ENCODE peak calls at places on chromosome 20, in five cellular contexts. P is mammary epithelial cell, M is left ventricle myocardium inferior, I is esophagus squamous epithelium, G is cardiac fibroblast. E is an unnamed sample.
A peak's percentile ranks its signal among the peaks of the same experiment; 100 is the strongest.

GRCh38 chr20:4519530-4519929 is 202.2 kb upstream of the PRND start:
- DNase-seq in M (no peak), I (no peak), P (peak; percentile 11), G (no peak), E (no peak)

GRCh38 chr20:39800548-39800947 is 838.4 kb downstream of the DHX35 start:
- DNase-seq in I (no peak), G (peak; percentile 69), M (peak; percentile 56), P (peak; percentile 80), E (peak; percentile 82)

GRCh38 chr20:39038047-39038446 is 75.9 kb downstream of the DHX35 start:
- DNase-seq in G (no peak), M (no peak), I (no peak), P (no peak), E (no peak)

GRCh38 chr20:44070139-44070900 is 116.7 kb downstream of the JPH2 start:
- DNase-seq in P (no peak), M (no peak), G (no peak), I (no peak), E (no peak)

GRCh38 chr20:4434681-4435080 is 287.0 kb upstream of the PRND start:
- DNase-seq in I (no peak), M (no peak), P (no peak), G (no peak), E (no peak)

GRCh38 chr20:38460040-38460623 is 12.5 kb upstream of the RALGAPB start:
- DNase-seq in I (no peak), G (peak; percentile 92), P (peak; percentile 88), M (no peak), E (peak; percentile 88)

GRCh38 chr20:8132632-8133587 is 844 bp downstream of the PLCB1 start:
- DNase-seq in I (no peak), M (peak; percentile 28), P (peak; percentile 28), G (peak; percentile 44), E (no peak)

GRCh38 chr20:35305682-35306556 is 13.7 kb upstream of the FAM83C start:
- DNase-seq in P (peak; percentile 100), M (no peak), G (peak; percentile 95), I (peak; percentile 17), E (peak; percentile 100)

GRCh38 chr20:38320221-38320620 is 16.3 kb downstream of the BPI start:
- DNase-seq in M (no peak), I (no peak), P (no peak), G (no peak), E (no peak)

GRCh38 chr20:38337561-38338140 is 8.6 kb upstream of the LBP start:
- DNase-seq in M (no peak), G (peak; percentile 21), P (peak; percentile 14), I (no peak), E (no peak)

DNA sequence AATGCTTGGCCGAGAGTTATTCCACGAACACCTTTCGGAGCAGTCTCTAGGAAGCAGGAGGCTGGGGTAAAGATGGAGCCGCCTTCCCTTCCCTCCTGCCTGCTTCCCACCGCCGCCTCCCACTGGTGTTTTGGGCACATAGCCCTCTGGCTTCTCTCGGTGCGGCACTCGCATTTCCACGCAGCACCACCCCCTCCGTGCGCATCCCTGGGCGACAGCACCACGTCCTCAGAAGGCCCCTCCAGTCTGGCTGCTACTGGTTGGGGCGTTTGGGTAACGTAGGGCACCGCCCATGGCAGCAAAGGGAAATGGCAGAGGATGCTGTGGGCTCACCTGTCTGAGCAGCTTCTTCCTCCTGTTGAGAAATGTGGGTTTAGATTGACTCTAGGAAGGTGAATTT is 2.4 kb downstream of the COL20A1 start:
- DNase-seq in P (no peak), G (no peak), I (no peak), M (no peak), E (no peak)
- TF ChIP-seq CTCF in P (no peak), G (no peak), I (no peak), M (no peak), E (peak; percentile 2)

DNA sequence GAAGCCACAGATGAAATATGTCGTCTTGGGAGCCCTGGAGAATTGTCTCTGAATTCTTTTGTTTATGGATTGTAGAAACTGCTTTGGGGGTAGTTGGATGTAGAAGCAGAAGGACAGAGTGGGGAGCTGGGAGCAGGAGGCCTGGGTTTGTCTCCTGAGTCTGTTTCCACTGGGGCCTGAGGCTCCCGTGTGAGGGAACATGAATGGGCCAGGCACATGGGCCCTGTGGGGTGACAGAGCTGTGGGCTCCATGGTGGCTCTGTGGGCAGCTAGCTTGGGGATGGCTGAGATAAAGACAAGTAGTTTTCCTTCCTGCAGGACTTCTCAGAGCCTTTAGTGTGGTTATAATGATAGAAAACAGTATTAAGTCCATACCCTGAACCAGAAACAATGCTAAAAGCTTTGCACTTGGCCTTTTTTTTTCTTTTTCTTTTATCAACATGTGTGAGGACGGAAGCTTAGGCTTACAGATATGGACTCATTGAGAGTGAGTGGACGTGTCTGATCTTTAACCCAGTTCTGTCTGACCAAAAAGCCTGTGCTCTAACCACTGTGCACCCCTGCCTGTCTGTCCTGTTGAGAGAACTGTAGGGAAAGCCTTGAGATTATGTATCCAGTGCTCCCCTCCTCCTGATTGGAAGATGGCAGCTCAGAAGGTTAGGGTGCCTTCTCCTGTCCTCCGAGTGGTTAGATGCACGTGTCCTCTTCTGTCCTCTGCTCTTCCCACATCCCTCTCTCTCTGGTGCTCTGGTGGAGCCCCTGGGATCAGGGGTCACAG is 98.3 kb downstream of the CDH26 start:
- DNase-seq in I (no peak), G (no peak), P (no peak), M (no peak), E (no peak)
- H3K4me3 ChIP-seq in I (no peak overlapping the region), G (no peak overlapping the region), P (peak overlapping the region; percentile 29), M (peak overlapping the region; percentile 2), E (no peak overlapping the region)

DNA sequence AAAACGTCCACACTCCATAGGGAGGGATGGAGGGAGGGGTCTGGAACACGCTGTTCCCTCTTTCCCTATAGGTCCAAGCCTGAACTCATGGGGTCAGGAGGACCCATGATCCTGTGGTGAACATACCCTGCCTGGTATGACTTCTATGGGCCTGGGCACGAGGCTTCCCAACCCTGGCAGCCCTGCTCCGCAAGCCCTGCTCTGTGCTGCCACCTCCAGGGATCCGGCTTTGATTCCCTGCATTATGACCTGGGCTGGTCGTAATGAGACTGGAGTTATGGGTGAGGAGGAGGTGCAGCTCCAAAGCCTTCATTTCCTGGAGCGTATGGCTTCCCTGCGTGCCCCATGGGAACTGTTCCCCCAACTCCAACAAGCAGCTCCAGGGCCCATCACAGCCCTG is 54.9 kb downstream of the CDH22 start:
- DNase-seq in M (no peak), P (no peak), I (no peak), G (peak; percentile 5), E (no peak)
- TF ChIP-seq CTCF in M (peak; percentile 46), P (peak; percentile 2), I (no peak), G (peak; percentile 38), E (no peak)

GRCh38 chr20:62411479-62412193 is 4.6 kb upstream of the CABLES2 start:
- DNase-seq in I (no peak), M (no peak), P (no peak), G (no peak), E (no peak)
- H3K4me3 ChIP-seq in I (no peak overlapping the region), M (no peak overlapping the region), P (no peak overlapping the region), G (no peak overlapping the region), E (no peak overlapping the region)

DNA sequence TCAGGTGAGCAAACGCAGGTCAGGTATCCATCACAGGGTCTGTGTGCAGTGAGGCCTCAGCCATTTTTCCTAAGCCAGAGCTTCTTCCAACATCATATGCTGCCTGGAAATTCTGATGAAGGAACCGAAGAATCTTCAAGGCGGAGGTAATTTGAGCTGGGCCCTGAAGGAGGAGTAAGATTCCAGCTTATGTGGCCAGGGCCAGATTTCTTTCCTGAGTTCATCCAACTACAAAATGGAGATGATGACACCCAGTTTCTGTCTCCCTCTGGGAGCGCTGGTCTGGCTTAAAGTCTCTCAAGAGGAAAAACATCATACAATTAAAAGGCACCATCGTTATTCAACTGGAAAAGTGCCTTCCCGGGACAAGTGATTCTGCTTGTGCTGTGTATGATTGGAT is 6.9 kb upstream of the MANBAL start:
- DNase-seq in G (peak; percentile 84), P (peak; percentile 55), M (no peak), I (no peak), E (peak; percentile 66)
- TF ChIP-seq CTCF in G (peak; percentile 63), P (peak; percentile 62), M (peak; percentile 37), I (peak; percentile 35), E (peak; percentile 67)

E was measured in astrocyte of the spinal cord.